ENCODE peak calls at places on chromosomes 4 and X, in ten cellular contexts. J is T-cell; F is activated naive CD8-positive, alpha-beta T cell treated with anti-CD3 and anti-CD28 coated beads, Interleukin-2, amount 50 U/mL, for 24 hours; Z is prostate gland; C is ACHN; K is HFFc6; E is AG09319; Q is NB4; P is iris pigment epithelial cell; W is MM.1S. G is an unnamed sample.
A peak's percentile ranks its signal among the peaks of the same experiment; 100 is the strongest.

GRCh38 chr4:44186850-44187246 is 261.8 kb downstream of the KCTD8 start:
- DNase-seq in J (no peak), F (no peak), Z (no peak), C (no peak), K (no peak), E (no peak), Q (no peak), P (peak; percentile 0), W (no peak), G (no peak)

GRCh38 chrX:111244238-111244750 is 26.0 kb downstream of the CAPN6 start:
- DNase-seq in J (no peak), F (no peak), Z (no peak), C (peak; percentile 5), K (no peak), E (peak; percentile 0), Q (peak; percentile 21), P (peak; percentile 27), W (peak; percentile 21), G (peak; percentile 3)

GRCh38 chrX:80807606-80808159 is 2.0 kb downstream of the BRWD3 start:
- DNase-seq in J (no peak), F (no peak), Z (no peak), C (no peak), K (no peak), E (no peak), Q (no peak), P (peak; percentile 1), W (peak; percentile 12), G (no peak)

GRCh38 chr4:95585016-95585695 is 36.4 kb upstream of the UNC5C start:
- DNase-seq in J (no peak), F (no peak), Z (no peak), C (no peak), K (no peak), E (no peak), Q (no peak), P (no peak), W (no peak), G (peak; percentile 39)

GRCh38 chrX:148629435-148629834 is 129.0 kb downstream of the AFF2 start:
- DNase-seq in J (no peak), F (no peak), Z (no peak), C (no peak), K (no peak), E (no peak), Q (no peak), P (no peak), W (no peak), G (no peak)

GRCh38 chr4:120633810-120634209 is 288.7 kb downstream of the PRDM5 start:
- DNase-seq in J (no peak), F (no peak), Z (no peak), C (no peak), K (no peak), E (no peak), Q (no peak), P (peak; percentile 17), W (no peak), G (no peak)

GRCh38 chrX:30653415-30654131 is at the start of gene GK:
- DNase-seq in J (peak; percentile 12), F (no peak), Z (peak; percentile 4), C (peak; percentile 0), K (peak; percentile 0), E (no peak), Q (peak; percentile 36), P (no peak), W (peak; percentile 9), G (no peak)

GRCh38 chrX:10175317-10175871 is 18.6 kb downstream of the CLCN4 start:
- DNase-seq in J (no peak), F (no peak), Z (no peak), C (no peak), K (peak; percentile 28), E (no peak), Q (peak; percentile 4), P (peak; percentile 89), W (no peak), G (no peak)

GRCh38 chr4:115418997-115419396 is 305.6 kb upstream of the NDST4 start:
- DNase-seq in J (no peak), F (no peak), Z (no peak), C (no peak), K (no peak), E (no peak), Q (no peak), P (no peak), W (no peak), G (no peak)

GRCh38 chr4:182483685-182484084 is 240.5 kb downstream of the TENM3 start:
- DNase-seq in J (no peak), F (no peak), Z (no peak), C (no peak), K (no peak), E (no peak), Q (peak; percentile 3), P (no peak), W (no peak), G (no peak)

GRCh38 chrX:74527344-74527743 is 87.1 kb downstream of the RLIM start:
- DNase-seq in J (no peak), F (no peak), Z (no peak), C (no peak), K (no peak), E (no peak), Q (no peak), P (no peak), W (no peak), G (no peak)

GRCh38 chrX:105635794-105636193 is 186.5 kb upstream of the NRK start:
- DNase-seq in J (no peak), F (no peak), Z (no peak), C (no peak), K (no peak), E (no peak), Q (no peak), P (no peak), W (no peak), G (no peak)

GRCh38 chr4:183200453-183200852 is 101.4 kb downstream of the WWC2 start:
- DNase-seq in J (no peak), F (no peak), Z (no peak), C (peak; percentile 31), K (peak; percentile 92), E (peak; percentile 65), Q (no peak), P (peak; percentile 95), W (no peak), G (no peak)

GRCh38 chr4:71268156-71268555 is 70.7 kb upstream of the SLC4A4 start:
- DNase-seq in J (no peak), F (no peak), Z (no peak), C (no peak), K (no peak), E (no peak), Q (no peak), P (no peak), W (no peak), G (no peak)

GRCh38 chr4:100372432-100372831 is 145.4 kb downstream of the EMCN start:
- DNase-seq in J (no peak), F (no peak), Z (no peak), C (peak; percentile 20), K (no peak), E (no peak), Q (peak; percentile 2), P (no peak), W (no peak), G (no peak)

GRCh38 chrX:82748901-82749505 is 759.1 kb upstream of the POU3F4 start:
- DNase-seq in J (no peak), F (no peak), Z (no peak), C (peak; percentile 10), K (no peak), E (no peak), Q (no peak), P (peak; percentile 45), W (no peak), G (no peak)

GRCh38 chr4:174425669-174426068 is 96.6 kb downstream of the HPGD start:
- DNase-seq in J (no peak), F (no peak), Z (no peak), C (no peak), K (no peak), E (no peak), Q (no peak), P (no peak), W (no peak), G (no peak)

GRCh38 chr4:147830987-147831386 is 99.1 kb downstream of the ARHGAP10 start:
- DNase-seq in J (no peak), F (no peak), Z (no peak), C (peak; percentile 55), K (peak; percentile 63), E (no peak), Q (no peak), P (peak; percentile 84), W (no peak), G (no peak)

GRCh38 chrX:15718283-15718970 is 19.6 kb upstream of the CA5B start:
- DNase-seq in J (no peak), F (no peak), Z (no peak), C (no peak), K (no peak), E (no peak), Q (no peak), P (no peak), W (no peak), G (peak; percentile 19)

GRCh38 chr4:128364565-128364964 is 77.0 kb upstream of the PGRMC2 start:
- DNase-seq in J (no peak), F (no peak), Z (no peak), C (no peak), K (no peak), E (no peak), Q (no peak), P (no peak), W (no peak), G (no peak)

GRCh38 chr4:143514432-143514831 is 930 bp downstream of the SMARCA5 start:
- DNase-seq in J (no peak), F (peak; percentile 20), Z (peak; percentile 29), C (peak; percentile 52), K (peak; percentile 28), E (no peak), Q (peak; percentile 54), P (peak; percentile 66), W (peak; percentile 30), G (no peak)

GRCh38 chrX:105618393-105619101 is 203.8 kb upstream of the NRK start:
- DNase-seq in J (no peak), F (no peak), Z (no peak), C (no peak), K (no peak), E (no peak), Q (no peak), P (peak; percentile 28), W (no peak), G (no peak)

GRCh38 chr4:21697583-21697982 is 251.0 kb downstream of the KCNIP4 start:
- DNase-seq in J (no peak), F (no peak), Z (no peak), C (peak; percentile 51), K (no peak), E (no peak), Q (no peak), P (peak; percentile 52), W (no peak), G (peak; percentile 3)

GRCh38 chrX:22748093-22748999 is 251.4 kb upstream of the DDX53 start:
- DNase-seq in J (peak; percentile 22), F (peak; percentile 19), Z (peak; percentile 5), C (peak; percentile 16), K (peak; percentile 24), E (no peak), Q (peak; percentile 46), P (peak; percentile 49), W (peak; percentile 37), G (peak; percentile 19)

GRCh38 chr4:126404549-126404948 is 1089.8 kb downstream of the FAT4 start:
- DNase-seq in J (no peak), F (no peak), Z (no peak), C (no peak), K (no peak), E (no peak), Q (no peak), P (peak; percentile 28), W (no peak), G (no peak)

GRCh38 chr4:17788956-17789355 is 7.5 kb upstream of the FAM184B start:
- DNase-seq in J (no peak), F (no peak), Z (no peak), C (no peak), K (no peak), E (no peak), Q (no peak), P (peak; percentile 45), W (no peak), G (no peak)

G was measured in HCT116.